ENCODE peak calls at places on chromosomes 3 and 15, in eight cellular contexts. Z is NAMALWA; B is activated CD8-positive, alpha-beta T cell treated with anti-CD3 and anti-CD28 coated beads for 36 hours; Y is GDM1; D is activated CD4-positive, alpha-beta memory T cell treated with anti-CD3 and anti-CD28 coated beads for 36 hours; K is NCI-H748 treated with DMSO at 0.1 percent for 48 hours; S is activated naive CD4-positive, alpha-beta T cell treated with anti-CD3 and anti-CD28 coated beads, Interleukin-2, amount 10 ng/mL, durations not matched to agents 7 days and 5 days; I is mucosa of descending colon. Q is an unnamed sample.

GRCh38 chr3:119570229-119570628 is 9.1 kb upstream of the ADPRH start:
- DNase-seq in Z (no peak), B (no peak), Y (no peak), D (no peak), K (no peak), S (no peak), I (no peak), Q (no peak)

GRCh38 chr15:80107774-80108173 is 45.0 kb upstream of the FAH start:
- DNase-seq in Z (no peak), B (no peak), Y (no peak), D (no peak), K (no peak), S (no peak), I (no peak), Q (no peak)

GRCh38 chr3:38717603-38718240 is 68.2 kb upstream of the SCN5A start:
- DNase-seq in Z (no peak), B (no peak), Y (no peak), D (no peak), K (no peak), S (no peak), I (no peak), Q (no peak)

GRCh38 chr3:108132727-108133373 is 42.0 kb upstream of the CD47 start:
- DNase-seq in Z (peak), B (no peak), Y (no peak), D (no peak), K (no peak), S (no peak), I (no peak), Q (peak)

GRCh38 chr3:67635257-67635656 is 19.2 kb downstream of the SUCLG2 start:
- DNase-seq in Z (no peak), B (no peak), Y (no peak), D (peak), K (no peak), S (no peak), I (no peak), Q (peak)

GRCh38 chr3:71724584-71725278 is 471 bp downstream of the EIF4E3 start:
- DNase-seq in Z (no peak), B (peak), Y (no peak), D (peak), K (peak), S (peak), I (peak), Q (no peak)

GRCh38 chr15:40340038-40340739 is 550 bp downstream of the CCDC9B start:
- DNase-seq in Z (no peak), B (no peak), Y (no peak), D (no peak), K (no peak), S (no peak), I (peak), Q (no peak)

GRCh38 chr3:150639262-150639661 is 36.1 kb downstream of the SELENOT start:
- DNase-seq in Z (no peak), B (no peak), Y (no peak), D (no peak), K (no peak), S (no peak), I (no peak), Q (no peak)

GRCh38 chr3:118380576-118380975 is 654.1 kb downstream of the IGSF11 start:
- DNase-seq in Z (no peak), B (no peak), Y (no peak), D (no peak), K (no peak), S (no peak), I (no peak), Q (no peak)

GRCh38 chr3:12870942-12871341 is 29.6 kb upstream of the RPL32 start:
- DNase-seq in Z (peak), B (peak), Y (no peak), D (peak), K (no peak), S (peak), I (peak), Q (no peak)

GRCh38 chr15:48475600-48476395 is 144.6 kb downstream of the DUT start:
- DNase-seq in Z (no peak), B (no peak), Y (no peak), D (no peak), K (no peak), S (no peak), I (no peak), Q (no peak)

GRCh38 chr3:190017575-190018288 is 103.0 kb downstream of the P3H2 start:
- DNase-seq in Z (peak), B (no peak), Y (peak), D (no peak), K (no peak), S (no peak), I (no peak), Q (peak)

Q was measured in HS-5.